ENCODE peak calls at places on chromosome 3, in six cellular contexts. One of them, this sample, is unnamed.

GRCh38 chr3:172808969-172809546 is 58.5 kb downstream of the ECT2 start:
- DNase-seq in left colon: no peak
- DNase-seq in H1: no peak
- DNase-seq in GM03348: peak
- DNase-seq in foreskin fibroblast: peak
- DNase-seq in activated CD8-positive, alpha-beta memory T cell treated with anti-CD3 and anti-CD28 coated beads, Interleukin-2, amount 50 U/mL, for 4 hours: no peak
- DNase-seq in this sample: no peak

GRCh38 chr3:56025316-56025715 is 443.0 kb downstream of the ERC2 start:
- DNase-seq in activated CD8-positive, alpha-beta memory T cell treated with anti-CD3 and anti-CD28 coated beads, Interleukin-2, amount 50 U/mL, for 4 hours: no peak
- DNase-seq in H1: no peak
- DNase-seq in GM03348: no peak
- DNase-seq in foreskin fibroblast: peak
- DNase-seq in left colon: no peak
- DNase-seq in this sample: no peak

GRCh38 chr3:31445701-31446100 is 87.0 kb upstream of the STT3B start:
- DNase-seq in H1: no peak
- DNase-seq in left colon: no peak
- DNase-seq in activated CD8-positive, alpha-beta memory T cell treated with anti-CD3 and anti-CD28 coated beads, Interleukin-2, amount 50 U/mL, for 4 hours: no peak
- DNase-seq in foreskin fibroblast: no peak
- DNase-seq in GM03348: no peak
- DNase-seq in this sample: no peak

GRCh38 chr3:107994181-107994580 is 96.7 kb downstream of the CD47 start:
- DNase-seq in H1: no peak
- DNase-seq in activated CD8-positive, alpha-beta memory T cell treated with anti-CD3 and anti-CD28 coated beads, Interleukin-2, amount 50 U/mL, for 4 hours: no peak
- DNase-seq in left colon: no peak
- DNase-seq in GM03348: no peak
- DNase-seq in foreskin fibroblast: no peak
- DNase-seq in this sample: no peak

GRCh38 chr3:129039271-129040038 is 21.1 kb upstream of the GP9 start:
- DNase-seq in activated CD8-positive, alpha-beta memory T cell treated with anti-CD3 and anti-CD28 coated beads, Interleukin-2, amount 50 U/mL, for 4 hours: no peak
- DNase-seq in GM03348: no peak
- DNase-seq in left colon: peak
- DNase-seq in foreskin fibroblast: no peak
- DNase-seq in H1: no peak
- DNase-seq in this sample: no peak

GRCh38 chr3:129312021-129312639 is 33.5 kb downstream of the HMCES start:
- DNase-seq in left colon: no peak
- DNase-seq in H1: no peak
- DNase-seq in foreskin fibroblast: no peak
- DNase-seq in GM03348: no peak
- DNase-seq in activated CD8-positive, alpha-beta memory T cell treated with anti-CD3 and anti-CD28 coated beads, Interleukin-2, amount 50 U/mL, for 4 hours: no peak
- DNase-seq in this sample: no peak

GRCh38 chr3:171976526-171976925 is 62.9 kb upstream of the FNDC3B start:
- DNase-seq in H1: no peak
- DNase-seq in left colon: no peak
- DNase-seq in GM03348: peak
- DNase-seq in foreskin fibroblast: peak
- DNase-seq in activated CD8-positive, alpha-beta memory T cell treated with anti-CD3 and anti-CD28 coated beads, Interleukin-2, amount 50 U/mL, for 4 hours: no peak
- DNase-seq in this sample: no peak

GRCh38 chr3:186640473-186640818 is 247 bp downstream of the FETUB start:
- DNase-seq in GM03348: peak
- DNase-seq in foreskin fibroblast: peak
- DNase-seq in left colon: no peak
- DNase-seq in H1: no peak
- DNase-seq in activated CD8-positive, alpha-beta memory T cell treated with anti-CD3 and anti-CD28 coated beads, Interleukin-2, amount 50 U/mL, for 4 hours: no peak
- DNase-seq in this sample: no peak

GRCh38 chr3:117818592-117818991 is 1109.0 kb downstream of the TUSC7 start:
- DNase-seq in foreskin fibroblast: no peak
- DNase-seq in left colon: no peak
- DNase-seq in activated CD8-positive, alpha-beta memory T cell treated with anti-CD3 and anti-CD28 coated beads, Interleukin-2, amount 50 U/mL, for 4 hours: no peak
- DNase-seq in GM03348: no peak
- DNase-seq in H1: no peak
- DNase-seq in this sample: no peak

GRCh38 chr3:130894130-130894872 is 417 bp downstream of the ATP2C1 start:
- DNase-seq in activated CD8-positive, alpha-beta memory T cell treated with anti-CD3 and anti-CD28 coated beads, Interleukin-2, amount 50 U/mL, for 4 hours: peak
- DNase-seq in left colon: peak
- DNase-seq in foreskin fibroblast: peak
- DNase-seq in GM03348: peak
- DNase-seq in H1: no peak
- DNase-seq in this sample: no peak

GRCh38 chr3:132071043-132071442 is 36.2 kb upstream of the CPNE4 start:
- DNase-seq in H1: no peak
- DNase-seq in activated CD8-positive, alpha-beta memory T cell treated with anti-CD3 and anti-CD28 coated beads, Interleukin-2, amount 50 U/mL, for 4 hours: no peak
- DNase-seq in foreskin fibroblast: peak
- DNase-seq in left colon: no peak
- DNase-seq in GM03348: no peak
- DNase-seq in this sample: no peak

GRCh38 chr3:112302061-112302830 is 8.2 kb upstream of the SLC9C1 start:
- DNase-seq in foreskin fibroblast: peak
- DNase-seq in H1: peak
- DNase-seq in GM03348: no peak
- DNase-seq in activated CD8-positive, alpha-beta memory T cell treated with anti-CD3 and anti-CD28 coated beads, Interleukin-2, amount 50 U/mL, for 4 hours: no peak
- DNase-seq in left colon: no peak
- DNase-seq in this sample: no peak

GRCh38 chr3:10721101-10721500 is 94.9 kb upstream of the SLC6A11 start:
- DNase-seq in activated CD8-positive, alpha-beta memory T cell treated with anti-CD3 and anti-CD28 coated beads, Interleukin-2, amount 50 U/mL, for 4 hours: no peak
- DNase-seq in H1: no peak
- DNase-seq in GM03348: no peak
- DNase-seq in foreskin fibroblast: no peak
- DNase-seq in left colon: no peak
- DNase-seq in this sample: no peak

GRCh38 chr3:108554913-108555571 is 34.2 kb downstream of the CIP2A start:
- DNase-seq in GM03348: no peak
- DNase-seq in left colon: no peak
- DNase-seq in activated CD8-positive, alpha-beta memory T cell treated with anti-CD3 and anti-CD28 coated beads, Interleukin-2, amount 50 U/mL, for 4 hours: no peak
- DNase-seq in H1: no peak
- DNase-seq in foreskin fibroblast: peak
- DNase-seq in this sample: no peak

GRCh38 chr3:159627229-159627628 is 361.4 kb upstream of the IL12A start:
- DNase-seq in foreskin fibroblast: peak
- DNase-seq in left colon: peak
- DNase-seq in activated CD8-positive, alpha-beta memory T cell treated with anti-CD3 and anti-CD28 coated beads, Interleukin-2, amount 50 U/mL, for 4 hours: no peak
- DNase-seq in H1: no peak
- DNase-seq in GM03348: no peak
- DNase-seq in this sample: no peak

GRCh38 chr3:7640787-7641186 is 779.9 kb downstream of the GRM7 start:
- DNase-seq in H1: no peak
- DNase-seq in GM03348: no peak
- DNase-seq in activated CD8-positive, alpha-beta memory T cell treated with anti-CD3 and anti-CD28 coated beads, Interleukin-2, amount 50 U/mL, for 4 hours: no peak
- DNase-seq in foreskin fibroblast: no peak
- DNase-seq in left colon: no peak
- DNase-seq in this sample: no peak

GRCh38 chr3:114551770-114552526 is 258.1 kb downstream of the TIGIT start:
- DNase-seq in GM03348: no peak
- DNase-seq in foreskin fibroblast: peak
- DNase-seq in H1: no peak
- DNase-seq in left colon: no peak
- DNase-seq in activated CD8-positive, alpha-beta memory T cell treated with anti-CD3 and anti-CD28 coated beads, Interleukin-2, amount 50 U/mL, for 4 hours: no peak
- DNase-seq in this sample: no peak

GRCh38 chr3:32440481-32441350 is 49.1 kb downstream of the CMTM7 start:
- DNase-seq in foreskin fibroblast: peak
- DNase-seq in GM03348: peak
- DNase-seq in activated CD8-positive, alpha-beta memory T cell treated with anti-CD3 and anti-CD28 coated beads, Interleukin-2, amount 50 U/mL, for 4 hours: no peak
- DNase-seq in left colon: peak
- DNase-seq in H1: peak
- DNase-seq in this sample: no peak

GRCh38 chr3:79651536-79652065 is 116.2 kb downstream of the ROBO1 start:
- DNase-seq in activated CD8-positive, alpha-beta memory T cell treated with anti-CD3 and anti-CD28 coated beads, Interleukin-2, amount 50 U/mL, for 4 hours: no peak
- DNase-seq in GM03348: no peak
- DNase-seq in H1: no peak
- DNase-seq in left colon: no peak
- DNase-seq in foreskin fibroblast: no peak
- DNase-seq in this sample: no peak

GRCh38 chr3:36201546-36201945 is 178.8 kb upstream of the STAC start:
- DNase-seq in H1: no peak
- DNase-seq in foreskin fibroblast: no peak
- DNase-seq in GM03348: no peak
- DNase-seq in activated CD8-positive, alpha-beta memory T cell treated with anti-CD3 and anti-CD28 coated beads, Interleukin-2, amount 50 U/mL, for 4 hours: no peak
- DNase-seq in left colon: no peak
- DNase-seq in this sample: no peak